ENCODE peak calls at places on chromosomes 3 and 15, in six cellular contexts. One of them, this sample, is unnamed.

GRCh38 chr3:123884258-123884831 is at the start of gene MYLK:
- DNase-seq in IMR-90: peak
- DNase-seq in Peyer's patch: peak
- DNase-seq in A549: peak
- DNase-seq in stomach: peak
- DNase-seq in spleen: peak
- DNase-seq in this sample: peak

GRCh38 chr3:4512895-4513616 is 19.9 kb downstream of the ITPR1 start:
- DNase-seq in stomach: no peak
- DNase-seq in Peyer's patch: no peak
- DNase-seq in A549: no peak
- DNase-seq in IMR-90: no peak
- DNase-seq in spleen: no peak
- DNase-seq in this sample: peak

GRCh38 chr3:177781686-177782161 is 584.4 kb upstream of the TBL1XR1 start:
- DNase-seq in spleen: no peak
- DNase-seq in IMR-90: peak
- DNase-seq in Peyer's patch: no peak
- DNase-seq in stomach: no peak
- DNase-seq in A549: no peak
- DNase-seq in this sample: peak

GRCh38 chr15:70283511-70283910 is 185.8 kb upstream of the TLE3 start:
- DNase-seq in stomach: no peak
- DNase-seq in Peyer's patch: no peak
- DNase-seq in IMR-90: no peak
- DNase-seq in A549: no peak
- DNase-seq in spleen: no peak
- DNase-seq in this sample: no peak

GRCh38 chr15:67175643-67176071 is 78.8 kb downstream of the AAGAB start:
- DNase-seq in A549: no peak
- DNase-seq in Peyer's patch: peak
- DNase-seq in IMR-90: peak
- DNase-seq in stomach: no peak
- DNase-seq in spleen: no peak
- DNase-seq in this sample: no peak

GRCh38 chr3:178562869-178563232 is 26.6 kb downstream of the KCNMB2 start:
- DNase-seq in spleen: no peak
- DNase-seq in IMR-90: no peak
- DNase-seq in stomach: no peak
- DNase-seq in A549: no peak
- DNase-seq in Peyer's patch: no peak
- DNase-seq in this sample: no peak

GRCh38 chr15:29693225-29693624 is 129.0 kb downstream of the TJP1 start:
- DNase-seq in IMR-90: no peak
- DNase-seq in spleen: no peak
- DNase-seq in stomach: no peak
- DNase-seq in Peyer's patch: no peak
- DNase-seq in A549: no peak
- DNase-seq in this sample: no peak

GRCh38 chr3:177832862-177833261 is 635.6 kb upstream of the TBL1XR1 start:
- DNase-seq in Peyer's patch: no peak
- DNase-seq in A549: no peak
- DNase-seq in stomach: no peak
- DNase-seq in IMR-90: no peak
- DNase-seq in spleen: no peak
- DNase-seq in this sample: no peak

GRCh38 chr15:43826029-43826507 is 734 bp upstream of the WDR76 start:
- DNase-seq in stomach: no peak
- DNase-seq in IMR-90: no peak
- DNase-seq in A549: no peak
- DNase-seq in spleen: no peak
- DNase-seq in Peyer's patch: no peak
- DNase-seq in this sample: no peak

GRCh38 chr15:43828061-43828657 is 1.4 kb downstream of the WDR76 start:
- DNase-seq in A549: no peak
- DNase-seq in Peyer's patch: no peak
- DNase-seq in IMR-90: peak
- DNase-seq in stomach: no peak
- DNase-seq in spleen: no peak
- DNase-seq in this sample: no peak

GRCh38 chr15:43821505-43821904 is 3.0 kb downstream of the MFAP1 start:
- DNase-seq in stomach: no peak
- DNase-seq in IMR-90: peak
- DNase-seq in Peyer's patch: no peak
- DNase-seq in spleen: no peak
- DNase-seq in A549: no peak
- DNase-seq in this sample: no peak

DNA sequence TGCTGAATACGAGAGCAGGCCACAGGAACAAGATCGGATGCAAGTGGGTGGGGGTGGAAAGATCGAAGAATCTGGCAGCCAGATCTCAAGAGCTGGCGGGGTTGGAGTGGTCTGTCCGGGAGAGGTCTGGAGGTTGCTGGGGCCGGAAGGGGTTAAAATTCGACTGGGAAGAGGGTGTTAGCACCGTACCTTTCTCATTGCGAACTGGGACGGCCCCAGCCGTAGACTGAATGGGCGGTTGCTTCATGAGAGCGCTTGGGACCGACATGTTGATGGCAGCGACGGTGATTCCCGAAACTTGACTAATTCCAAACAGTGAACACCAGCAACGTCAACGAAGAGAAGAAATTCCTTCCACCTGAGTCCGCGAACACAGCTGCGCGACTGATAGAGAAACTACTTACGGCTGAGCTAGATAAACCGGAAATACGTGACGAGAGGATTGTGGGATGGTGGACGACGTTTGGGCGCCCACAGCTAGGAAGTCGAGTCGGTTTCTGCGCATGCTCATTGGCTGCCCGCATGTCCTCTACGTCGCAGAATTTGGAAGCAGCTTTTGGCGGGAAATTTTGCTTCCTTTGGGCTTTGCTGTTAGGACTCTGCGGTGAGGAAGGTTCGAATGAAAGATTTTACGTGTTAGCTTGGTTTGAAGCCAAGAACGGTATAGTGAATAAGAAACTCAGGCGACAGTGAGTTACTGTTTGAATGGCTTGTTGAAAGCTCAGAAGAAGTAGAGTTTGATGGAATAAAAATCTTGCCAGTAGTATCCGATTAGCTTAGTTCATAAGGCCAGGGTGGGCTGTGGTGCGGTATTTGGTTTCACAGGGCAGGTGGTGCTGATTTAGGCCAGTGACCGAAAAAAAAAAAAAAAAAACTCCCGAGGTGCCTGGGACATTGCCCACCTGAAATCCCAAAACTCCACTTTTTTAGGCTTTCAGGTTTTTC is at the start of gene MFAP1:
- DNase-seq in Peyer's patch: peak
- DNase-seq in stomach: peak
- DNase-seq in A549: peak
- DNase-seq in spleen: peak
- DNase-seq in IMR-90: peak
- DNase-seq in this sample: peak
- TF ChIP-seq POLR2A in Peyer's patch: peak
- TF ChIP-seq POLR2A in stomach: peak
- TF ChIP-seq POLR2A in A549: peak
- TF ChIP-seq POLR2A in spleen: peak
- TF ChIP-seq POLR2A in IMR-90: peak
- TF ChIP-seq POLR2A in this sample: peak

DNA sequence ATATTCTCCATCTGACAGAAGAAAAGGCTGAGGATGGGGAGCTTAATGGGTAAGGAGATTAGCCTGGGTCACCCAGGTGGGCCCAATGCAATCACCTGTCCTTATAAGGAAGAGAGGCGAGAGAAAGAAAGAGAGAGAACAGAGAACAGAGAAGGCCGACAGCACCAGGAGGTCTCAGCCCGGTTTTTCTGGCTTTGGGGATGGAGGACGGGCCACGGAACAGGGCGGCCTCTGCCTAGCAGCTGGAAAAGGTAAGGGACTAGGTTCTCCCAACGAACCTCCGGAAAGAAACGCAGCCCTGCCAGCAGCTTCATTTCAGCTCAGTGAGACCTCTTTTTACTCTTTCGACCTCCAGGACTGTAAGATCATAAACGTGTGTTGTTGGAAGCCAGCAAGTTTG is 196.0 kb upstream of the LYSMD4 start:
- DNase-seq in A549: no peak
- DNase-seq in stomach: no peak
- DNase-seq in Peyer's patch: no peak
- DNase-seq in spleen: peak
- DNase-seq in IMR-90: no peak
- DNase-seq in this sample: no peak
- H3K4me3 ChIP-seq in A549: peak
- H3K4me3 ChIP-seq in stomach: no peak
- H3K4me3 ChIP-seq in Peyer's patch: no peak
- H3K4me3 ChIP-seq in spleen: no peak
- H3K4me3 ChIP-seq in IMR-90: no peak
- H3K4me3 ChIP-seq in this sample: no peak

GRCh38 chr3:99753268-99753975 is 64.2 kb upstream of the CMSS1 start:
- DNase-seq in Peyer's patch: no peak
- DNase-seq in A549: peak
- DNase-seq in spleen: no peak
- DNase-seq in stomach: no peak
- DNase-seq in IMR-90: peak
- DNase-seq in this sample: peak

GRCh38 chr3:99751649-99752048 is 66.0 kb upstream of the CMSS1 start:
- DNase-seq in IMR-90: peak
- DNase-seq in spleen: no peak
- DNase-seq in stomach: no peak
- DNase-seq in Peyer's patch: no peak
- DNase-seq in A549: no peak
- DNase-seq in this sample: no peak

GRCh38 chr3:99747915-99748314 is 69.7 kb upstream of the CMSS1 start:
- DNase-seq in stomach: no peak
- DNase-seq in spleen: no peak
- DNase-seq in IMR-90: peak
- DNase-seq in Peyer's patch: no peak
- DNase-seq in A549: peak
- DNase-seq in this sample: no peak
- TF ChIP-seq CTCF in stomach: no peak
- TF ChIP-seq CTCF in spleen: no peak
- TF ChIP-seq CTCF in IMR-90: peak
- TF ChIP-seq CTCF in Peyer's patch: no peak
- TF ChIP-seq CTCF in A549: no peak
- TF ChIP-seq CTCF in this sample: peak

GRCh38 chr3:22887664-22888291 is 315.3 kb upstream of the UBE2E2 start:
- DNase-seq in A549: peak
- DNase-seq in Peyer's patch: no peak
- DNase-seq in IMR-90: peak
- DNase-seq in stomach: no peak
- DNase-seq in spleen: no peak
- DNase-seq in this sample: no peak

GRCh38 chr3:22886394-22886793 is 316.7 kb upstream of the UBE2E2 start:
- DNase-seq in IMR-90: no peak
- DNase-seq in Peyer's patch: no peak
- DNase-seq in A549: no peak
- DNase-seq in stomach: no peak
- DNase-seq in spleen: no peak
- DNase-seq in this sample: peak

GRCh38 chr3:22885039-22885438 is 318.1 kb upstream of the UBE2E2 start:
- DNase-seq in Peyer's patch: no peak
- DNase-seq in A549: no peak
- DNase-seq in spleen: no peak
- DNase-seq in IMR-90: no peak
- DNase-seq in stomach: no peak
- DNase-seq in this sample: no peak

DNA sequence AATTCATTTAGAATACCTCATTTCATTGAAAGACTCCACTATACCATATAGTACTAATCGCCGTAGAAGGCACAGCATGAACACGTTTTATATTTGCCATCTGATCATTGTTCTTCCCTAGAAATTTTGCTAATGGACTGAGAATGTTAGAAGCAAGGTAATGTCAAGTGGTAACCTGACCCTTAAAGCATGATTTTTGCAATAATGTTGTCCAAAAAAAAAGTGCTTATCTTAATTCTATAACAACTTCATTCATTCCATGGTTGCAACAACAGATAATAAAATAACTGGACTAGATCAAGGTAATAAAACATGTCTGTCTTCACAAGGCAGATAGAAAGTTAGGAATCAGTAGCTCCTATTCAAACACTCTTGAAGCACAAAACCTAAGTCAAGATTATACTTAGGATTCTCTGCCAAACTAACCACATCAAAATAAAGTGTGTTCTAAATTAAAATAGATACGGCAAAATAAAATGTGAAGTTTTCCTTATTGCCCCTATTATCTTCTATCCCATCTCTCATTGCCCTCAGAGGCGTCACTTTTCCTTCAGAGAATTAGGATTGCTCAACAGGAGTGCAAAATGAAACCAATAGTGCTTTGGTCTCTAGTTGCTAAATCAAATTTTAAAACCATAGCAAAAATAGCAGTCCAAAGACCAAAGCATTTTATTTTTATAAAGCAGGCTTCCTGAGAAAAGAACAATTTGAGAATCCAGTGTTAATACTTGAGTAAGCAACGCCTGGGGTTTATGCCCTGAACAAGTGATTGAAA is 317.4 kb upstream of the UBE2E2 start:
- DNase-seq in Peyer's patch: no peak
- DNase-seq in A549: no peak
- DNase-seq in spleen: no peak
- DNase-seq in stomach: no peak
- DNase-seq in IMR-90: no peak
- DNase-seq in this sample: no peak
- TF ChIP-seq POLR2A in Peyer's patch: no peak
- TF ChIP-seq POLR2A in A549: no peak
- TF ChIP-seq POLR2A in spleen: no peak
- TF ChIP-seq POLR2A in stomach: no peak
- TF ChIP-seq POLR2A in IMR-90: no peak
- TF ChIP-seq POLR2A in this sample: no peak

GRCh38 chr3:184467171-184467570 is 87.3 kb downstream of the CHRD start:
- DNase-seq in Peyer's patch: no peak
- DNase-seq in spleen: no peak
- DNase-seq in stomach: no peak
- DNase-seq in IMR-90: no peak
- DNase-seq in A549: no peak
- DNase-seq in this sample: no peak
- H3K4me3 ChIP-seq in Peyer's patch: no peak
- H3K4me3 ChIP-seq in spleen: no peak
- H3K4me3 ChIP-seq in stomach: no peak
- H3K4me3 ChIP-seq in IMR-90: no peak
- H3K4me3 ChIP-seq in A549: no peak
- H3K4me3 ChIP-seq in this sample: no peak

GRCh38 chr3:155356594-155357370 is 63.3 kb upstream of the STRIT1 start:
- DNase-seq in Peyer's patch: no peak
- DNase-seq in IMR-90: no peak
- DNase-seq in stomach: no peak
- DNase-seq in spleen: no peak
- DNase-seq in A549: peak
- DNase-seq in this sample: no peak
- TF ChIP-seq CTCF in Peyer's patch: no peak
- TF ChIP-seq CTCF in IMR-90: no peak
- TF ChIP-seq CTCF in stomach: no peak
- TF ChIP-seq CTCF in spleen: no peak
- TF ChIP-seq CTCF in A549: no peak
- TF ChIP-seq CTCF in this sample: no peak